ENCODE peak calls at places on chromosomes 11 and 22, in six cellular contexts. Z is GM12891, D is HepG2, A is K562, K is GM12878, E is H1. T is an unnamed sample.

GRCh38 chr22:38531251-38531956 is 25.3 kb upstream of the DDX17 start:
- DNase-seq in Z (no peak), D (no peak), A (no peak), K (no peak), E (no peak), T (no peak)

GRCh38 chr11:105144887-105145286 is 5.3 kb upstream of the CARD18 start:
- DNase-seq in Z (no peak), D (peak), A (no peak), K (no peak), E (no peak), T (no peak)

GRCh38 chr11:19951558-19952083 is 208.7 kb downstream of the DBX1 start:
- DNase-seq in Z (peak), D (peak), A (peak), K (peak), E (no peak), T (no peak)

GRCh38 chr11:108223449-108224149 is 732 bp downstream of the ATM start:
- DNase-seq in Z (no peak), D (no peak), A (peak), K (no peak), E (no peak), T (no peak)

GRCh38 chr11:129260750-129261149 is 68.6 kb upstream of the ARHGAP32 start:
- DNase-seq in Z (no peak), D (no peak), A (no peak), K (no peak), E (no peak), T (no peak)

GRCh38 chr11:33646629-33647028 is 54.0 kb downstream of the C11orf91 start:
- DNase-seq in Z (no peak), D (no peak), A (no peak), K (no peak), E (no peak), T (no peak)

GRCh38 chr11:70187771-70188170 is 15.3 kb upstream of the FADD start:
- DNase-seq in Z (no peak), D (no peak), A (no peak), K (no peak), E (no peak), T (no peak)

GRCh38 chr11:43507171-43507570 is 148.5 kb downstream of the TTC17 start:
- DNase-seq in Z (no peak), D (no peak), A (no peak), K (no peak), E (no peak), T (no peak)

GRCh38 chr22:47132428-47132825 is 370.0 kb downstream of the TBC1D22A start:
- DNase-seq in Z (no peak), D (no peak), A (no peak), K (no peak), E (no peak), T (no peak)

GRCh38 chr11:129639300-129639699 is 176.3 kb upstream of the TMEM45B start:
- DNase-seq in Z (no peak), D (peak), A (no peak), K (no peak), E (no peak), T (no peak)

GRCh38 chr22:39528080-39528661 is 4.4 kb downstream of the RPS19BP1 start:
- DNase-seq in Z (no peak), D (no peak), A (no peak), K (no peak), E (no peak), T (no peak)

GRCh38 chr22:22143448-22143847 is 101.1 kb upstream of the VPREB1 start:
- DNase-seq in Z (no peak), D (no peak), A (no peak), K (no peak), E (no peak), T (no peak)

GRCh38 chr11:46277623-46278386 is at the start of gene CREB3L1:
- DNase-seq in Z (no peak), D (no peak), A (peak), K (no peak), E (peak), T (peak)
- TF ChIP-seq POLR2A in Z (no peak), D (no peak), A (no peak), K (no peak), E (no peak), T (no peak)

GRCh38 chr11:60165538-60165937 is 17.3 kb downstream of the MS4A6A start:
- DNase-seq in Z (no peak), D (no peak), A (no peak), K (no peak), E (no peak), T (no peak)
- TF ChIP-seq POLR2AphosphoS5 in Z (no peak), D (no peak), A (no peak), K (no peak), E (no peak), T (no peak)

GRCh38 chr11:74004046-74004693 is 4.7 kb downstream of the UCP3 start:
- DNase-seq in Z (no peak), D (no peak), A (no peak), K (no peak), E (no peak), T (no peak)

GRCh38 chr11:74002832-74003231 is 6.1 kb downstream of the UCP3 start:
- DNase-seq in Z (no peak), D (no peak), A (no peak), K (no peak), E (no peak), T (no peak)

GRCh38 chr11:74005721-74006517 is 3.0 kb downstream of the UCP3 start:
- DNase-seq in Z (no peak), D (no peak), A (no peak), K (no peak), E (no peak), T (no peak)

GRCh38 chr11:74006743-74007304 is 2.1 kb downstream of the UCP3 start:
- DNase-seq in Z (no peak), D (no peak), A (no peak), K (no peak), E (no peak), T (no peak)

GRCh38 chr11:74004694-74005615 is 3.9 kb downstream of the UCP3 start:
- DNase-seq in Z (no peak), D (no peak), A (peak), K (no peak), E (no peak), T (no peak)
- TF ChIP-seq TAF1 in Z (no peak), D (no peak), A (no peak), K (no peak), E (no peak), T (no peak)

DNA sequence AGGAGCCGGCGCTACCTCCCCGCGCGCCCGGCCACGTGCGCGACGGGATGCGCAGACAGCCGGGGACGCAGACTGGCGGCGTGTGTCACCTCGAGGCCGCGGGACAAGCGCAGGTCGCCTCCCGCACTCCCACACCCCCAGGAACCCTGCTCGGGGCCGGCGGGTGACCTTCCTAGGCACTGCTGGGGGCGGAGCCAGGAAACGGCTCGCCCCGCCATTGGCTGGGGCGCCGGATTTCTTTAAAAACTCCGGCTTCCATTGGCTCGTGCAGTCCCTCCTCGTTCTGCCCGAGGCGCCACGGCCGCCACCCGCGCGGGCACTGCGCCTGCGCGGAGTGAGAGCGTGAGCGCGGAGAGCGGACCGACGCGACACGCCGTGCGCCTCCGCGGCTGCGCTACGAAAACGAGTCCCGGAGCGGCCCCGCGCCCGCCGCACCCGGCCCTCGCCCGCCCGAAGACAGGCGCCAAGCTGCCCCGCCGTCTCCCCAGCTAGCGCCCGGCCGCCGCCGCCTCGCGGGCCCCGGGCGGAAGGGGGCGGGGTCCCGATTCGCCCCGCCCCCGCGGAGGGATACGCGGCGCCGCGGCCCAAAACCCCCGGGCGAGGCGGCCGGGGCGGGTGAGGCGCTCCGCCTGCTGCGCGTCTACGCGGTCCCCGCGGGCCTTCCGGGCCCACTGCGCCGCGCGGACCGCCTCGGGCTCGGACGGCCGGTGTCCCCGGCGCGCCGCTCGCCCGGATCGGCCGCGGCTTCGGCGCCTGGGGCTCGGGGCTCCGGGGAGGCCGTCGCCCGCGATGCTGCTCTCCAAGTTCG is at the start of gene PIM3:
- DNase-seq in Z (peak), D (peak), A (peak), K (peak), E (peak), T (peak)
- TF ChIP-seq POLR2A in Z (peak), D (peak), A (peak), K (peak), E (peak), T (peak)

GRCh38 chr11:1463056-1463455 is 23.5 kb downstream of the MOB2 start:
- DNase-seq in Z (no peak), D (no peak), A (no peak), K (no peak), E (no peak), T (no peak)
- TF ChIP-seq POLR2AphosphoS5 in Z (no peak), D (no peak), A (no peak), K (no peak), E (no peak), T (no peak)

GRCh38 chr22:49583886-49584505 is 243.7 kb downstream of the BRD1 start:
- DNase-seq in Z (no peak), D (no peak), A (no peak), K (no peak), E (no peak), T (no peak)

GRCh38 chr22:49583341-49583740 is 244.3 kb downstream of the BRD1 start:
- DNase-seq in Z (no peak), D (no peak), A (no peak), K (no peak), E (peak), T (no peak)

GRCh38 chr22:49582671-49583070 is 245.0 kb downstream of the BRD1 start:
- DNase-seq in Z (no peak), D (no peak), A (no peak), K (no peak), E (peak), T (no peak)

GRCh38 chr22:49580024-49580423 is 247.6 kb downstream of the BRD1 start:
- DNase-seq in Z (no peak), D (no peak), A (no peak), K (no peak), E (no peak), T (no peak)

GRCh38 chr22:49582171-49582570 is 245.5 kb downstream of the BRD1 start:
- DNase-seq in Z (no peak), D (no peak), A (no peak), K (no peak), E (no peak), T (no peak)
- TF ChIP-seq TAF1 in Z (no peak), D (no peak), A (no peak), K (no peak), E (no peak), T (no peak)

GRCh38 chr11:60905047-60905446 is 1.3 kb downstream of the PRPF19 start:
- DNase-seq in Z (no peak), D (no peak), A (no peak), K (no peak), E (no peak), T (no peak)
- TF ChIP-seq POLR2A in Z (no peak), D (no peak), A (no peak), K (no peak), E (no peak), T (no peak)